ENCODE peak calls at places on chromosomes 3 and 15, in four cellular contexts. G, P, M and O are unnamed samples.
A peak's percentile ranks its signal among the peaks of the same experiment; 100 is the strongest.

GRCh38 chr3:193556841-193557240 is 2.1 kb upstream of the ATP13A4 start:
- DNase-seq in G (no peak), M (no peak), P (no peak), O (no peak)

GRCh38 chr3:16305121-16305541 is 40.1 kb downstream of the OXNAD1 start:
- DNase-seq in G (no peak), M (no peak), P (no peak), O (no peak)

GRCh38 chr3:32106929-32107362 is 526 bp downstream of the GPD1L start:
- DNase-seq in M (no peak), P (no peak), G (no peak), O (no peak)

GRCh38 chr15:83837946-83838571 is 184.1 kb downstream of the ADAMTSL3 start:
- DNase-seq in G (peak; percentile 22), M (no peak), P (peak; percentile 5), O (peak; percentile 75)

GRCh38 chr3:8555705-8556314 is 54.2 kb downstream of the LMCD1 start:
- DNase-seq in M (no peak), G (no peak), P (no peak), O (no peak)

GRCh38 chr3:172813462-172813861 is 62.9 kb downstream of the ECT2 start:
- DNase-seq in P (no peak), G (no peak), M (no peak), O (no peak)

GRCh38 chr3:17518189-17519059 is 224.0 kb downstream of the TBC1D5 start:
- DNase-seq in G (no peak), P (no peak), M (no peak), O (no peak)

GRCh38 chr3:128411574-128412064 is 55.1 kb downstream of the DNAJB8 start:
- DNase-seq in M (no peak), G (no peak), P (no peak), O (no peak)

GRCh38 chr3:51712020-51712385 is 5.1 kb downstream of the GRM2 start:
- DNase-seq in M (no peak), P (no peak), G (no peak), O (no peak)

GRCh38 chr3:69806735-69807438 is 67.6 kb downstream of the MITF start:
- DNase-seq in G (no peak), P (no peak), M (no peak), O (no peak)

GRCh38 chr15:76058714-76059319 is 968 bp upstream of the TMEM266 start:
- DNase-seq in M (peak; percentile 19), G (peak; percentile 24), P (peak; percentile 15), O (peak; percentile 42)

GRCh38 chr3:151769175-151769574 is 35.4 kb downstream of the AADACL2 start:
- DNase-seq in G (no peak), M (no peak), P (no peak), O (no peak)

GRCh38 chr3:151467069-151467468 is 6.2 kb upstream of the IGSF10 start:
- DNase-seq in G (no peak), P (no peak), M (no peak), O (no peak)

GRCh38 chr3:115330406-115330805 is 183.3 kb upstream of the ZBTB20 start:
- DNase-seq in P (no peak), M (no peak), G (no peak), O (no peak)

GRCh38 chr3:104279617-104280016 is 1087.1 kb upstream of the ALCAM start:
- DNase-seq in G (no peak), M (no peak), P (no peak), O (no peak)

GRCh38 chr3:97612632-97613031 is 151.9 kb upstream of the ARL6 start:
- DNase-seq in P (no peak), M (no peak), G (no peak), O (no peak)

GRCh38 chr15:99312228-99312627 is 60.9 kb downstream of the LRRC28 start:
- DNase-seq in G (no peak), P (no peak), M (no peak), O (no peak)

GRCh38 chr3:25155696-25156471 is 272.2 kb upstream of the RARB start:
- DNase-seq in M (no peak), G (no peak), P (no peak), O (no peak)

GRCh38 chr15:59276225-59277178 is 69.9 kb downstream of the LDHAL6B start:
- DNase-seq in P (peak; percentile 96), G (no peak), M (no peak), O (no peak)

GRCh38 chr15:65916041-65916663 is 46.9 kb downstream of the RAB11A start:
- DNase-seq in P (no peak), M (no peak), G (no peak), O (no peak)

GRCh38 chr3:138678086-138678485 is 69.5 kb downstream of the FAIM start:
- DNase-seq in M (no peak), P (no peak), G (no peak), O (no peak)

GRCh38 chr15:98734472-98735284 is 86.3 kb downstream of the IGF1R start:
- DNase-seq in G (no peak), P (peak; percentile 88), M (no peak), O (no peak)

GRCh38 chr15:35921051-35921450 is 375.1 kb upstream of the DPH6 start:
- DNase-seq in M (no peak), P (no peak), G (no peak), O (no peak)

GRCh38 chr3:42589382-42590109 is 1.1 kb upstream of the SS18L2 start:
- DNase-seq in M (no peak), P (no peak), G (no peak), O (no peak)

GRCh38 chr15:98123834-98124233 is 163.3 kb downstream of the ARRDC4 start:
- DNase-seq in P (no peak), M (no peak), G (no peak), O (no peak)

GRCh38 chr15:74458473-74458872 is 2.5 kb downstream of the UBL7 start:
- DNase-seq in M (no peak), G (no peak), P (peak; percentile 54), O (peak; percentile 48)

GRCh38 chr3:196712514-196713413 is 587 bp downstream of the PIGX start:
- DNase-seq in M (no peak), G (no peak), P (peak; percentile 14), O (no peak)

GRCh38 chr3:38842266-38842965 is 26.4 kb upstream of the SCN10A start:
- DNase-seq in P (no peak), G (no peak), M (no peak), O (no peak)

GRCh38 chr15:45498701-45499100 is 23.9 kb downstream of the SLC30A4 start:
- DNase-seq in M (no peak), P (no peak), G (no peak), O (no peak)

GRCh38 chr3:194142156-194142910 is 6.4 kb downstream of the HES1 start:
- DNase-seq in G (no peak), P (no peak), M (no peak), O (no peak)

GRCh38 chr15:68387288-68388143 is 44.4 kb downstream of the ITGA11 start:
- DNase-seq in M (no peak), P (no peak), G (no peak), O (no peak)

GRCh38 chr15:68384451-68385239 is 47.3 kb downstream of the ITGA11 start:
- DNase-seq in G (no peak), P (no peak), M (no peak), O (no peak)

GRCh38 chr15:68386587-68387287 is 45.2 kb downstream of the ITGA11 start:
- DNase-seq in G (no peak), P (no peak), M (no peak), O (no peak)

GRCh38 chr15:68385240-68385561 is 46.8 kb downstream of the ITGA11 start:
- DNase-seq in G (no peak), P (no peak), M (no peak), O (no peak)

DNA sequence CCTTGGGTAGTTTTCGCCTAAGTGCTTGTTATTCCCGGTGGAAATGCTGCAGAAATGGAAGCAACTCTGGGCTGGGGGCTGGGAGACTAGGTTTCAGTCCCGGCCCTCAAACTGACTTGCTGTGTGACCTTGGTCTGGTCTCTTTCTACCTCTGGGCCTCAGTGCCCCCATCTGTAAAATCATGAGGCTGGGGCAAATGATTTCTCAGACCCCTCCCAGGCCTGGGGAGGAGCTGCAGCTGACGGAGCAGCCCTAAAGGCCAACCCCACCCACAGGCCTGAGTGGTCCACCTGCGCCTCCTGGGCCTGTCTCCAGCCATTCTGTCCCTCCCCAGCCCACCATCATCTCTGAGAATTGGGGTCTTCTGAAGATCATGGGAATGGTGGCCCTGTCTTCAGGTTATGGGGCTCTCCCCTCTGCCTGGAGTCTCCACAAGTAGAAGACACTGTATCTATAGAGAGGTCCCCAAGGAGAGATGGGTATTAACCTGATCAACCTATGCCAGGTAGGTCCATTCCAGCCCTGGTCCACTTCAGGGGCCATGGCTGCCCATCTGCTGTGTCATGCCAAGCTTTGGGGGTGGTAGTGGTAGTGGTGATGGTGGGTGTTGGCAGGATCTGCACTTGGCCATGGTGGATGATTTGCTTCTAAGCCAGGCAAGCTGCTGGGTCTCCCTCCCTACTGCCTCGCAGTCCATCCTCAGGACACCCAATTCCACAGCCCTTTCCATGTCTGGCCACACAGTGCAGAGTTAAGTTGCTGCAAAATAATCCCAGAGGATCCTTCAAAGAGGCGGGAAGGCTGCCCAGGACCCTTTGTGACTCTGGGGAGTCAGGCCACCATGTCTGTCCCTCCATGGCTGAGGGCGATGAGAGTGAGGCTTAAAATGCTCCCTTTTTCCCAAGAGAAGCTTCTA is 46.0 kb downstream of the ITGA11 start:
- DNase-seq in M (no peak), G (no peak), P (no peak), O (no peak)
- TF ChIP-seq FOXK2 in M (no peak), G (no peak), P (no peak), O (no peak)

GRCh38 chr3:43629741-43630140 is 7.9 kb upstream of the ANO10 start:
- DNase-seq in G (no peak), M (no peak), P (no peak), O (no peak)
- TF ChIP-seq FOXK2 in G (no peak), M (no peak), P (no peak), O (no peak)

GRCh38 chr3:131898346-131898745 is 136.5 kb downstream of the CPNE4 start:
- DNase-seq in P (no peak), M (no peak), G (no peak), O (no peak)

GRCh38 chr3:131903988-131904415 is 130.8 kb downstream of the CPNE4 start:
- DNase-seq in G (no peak), M (no peak), P (peak; percentile 64), O (no peak)

GRCh38 chr3:131901686-131902085 is 133.1 kb downstream of the CPNE4 start:
- DNase-seq in G (no peak), P (no peak), M (no peak), O (no peak)

GRCh38 chr3:131899021-131899420 is 135.8 kb downstream of the CPNE4 start:
- DNase-seq in P (no peak), M (no peak), G (no peak), O (no peak)

GRCh38 chr3:131900891-131901290 is 133.9 kb downstream of the CPNE4 start:
- DNase-seq in M (no peak), G (no peak), P (no peak), O (no peak)
- TF ChIP-seq FOXK2 in M (no peak), G (no peak), P (no peak), O (no peak)

GRCh38 chr3:58270485-58270884 is 32.9 kb downstream of the ABHD6 start:
- DNase-seq in G (no peak), M (no peak), P (no peak), O (no peak)

GRCh38 chr3:58269356-58269755 is 31.8 kb downstream of the ABHD6 start:
- DNase-seq in P (no peak), G (no peak), M (no peak), O (no peak)

GRCh38 chr3:58272891-58273290 is 33.2 kb upstream of the RPP14 start:
- DNase-seq in P (no peak), M (no peak), G (no peak), O (no peak)

GRCh38 chr3:58274027-58274614 is 31.9 kb upstream of the RPP14 start:
- DNase-seq in G (no peak), P (no peak), M (no peak), O (no peak)

GRCh38 chr3:58271901-58272501 is 34.0 kb upstream of the RPP14 start:
- DNase-seq in P (no peak), M (no peak), G (no peak), O (no peak)
- TF ChIP-seq FOXK2 in P (no peak), M (no peak), G (no peak), O (no peak)